ENCODE peak calls at places on chromosomes 12 and 14, in eight cellular contexts. One of them, this sample, is unnamed.

GRCh38 chr14:75705014-75705413 is 44.0 kb downstream of the TTLL5 start:
- DNase-seq in left ventricle myocardium superior: no peak
- DNase-seq in amniotic stem cell: no peak
- DNase-seq in kidney epithelial cell: no peak
- DNase-seq in stimulated activated effector memory CD8-positive, alpha-beta T cell treated with anti-CD3 and anti-CD28 coated beads, Interleukin-12 subunit alpha, Interleukin-12 subunit beta, amount 100 ng/mL, for 72 hours: no peak
- DNase-seq in adipocyte: no peak
- DNase-seq in stimulated activated CD4-positive, alpha-beta T cell treated with anti-CD3 and anti-CD28 coated beads, Interleukin-12 subunit alpha, Interleukin-12 subunit beta, amount 100 ng/mL, for 4 hours: no peak
- DNase-seq in HEK293T: no peak
- DNase-seq in this sample: no peak

GRCh38 chr12:50923361-50924130 is 28.8 kb upstream of the HIGD1C start:
- DNase-seq in left ventricle myocardium superior: no peak
- DNase-seq in amniotic stem cell: no peak
- DNase-seq in kidney epithelial cell: no peak
- DNase-seq in stimulated activated effector memory CD8-positive, alpha-beta T cell treated with anti-CD3 and anti-CD28 coated beads, Interleukin-12 subunit alpha, Interleukin-12 subunit beta, amount 100 ng/mL, for 72 hours: no peak
- DNase-seq in adipocyte: no peak
- DNase-seq in stimulated activated CD4-positive, alpha-beta T cell treated with anti-CD3 and anti-CD28 coated beads, Interleukin-12 subunit alpha, Interleukin-12 subunit beta, amount 100 ng/mL, for 4 hours: no peak
- DNase-seq in HEK293T: no peak
- DNase-seq in this sample: no peak

GRCh38 chr12:115944851-115945496 is 332.5 kb downstream of the MED13L start:
- DNase-seq in left ventricle myocardium superior: no peak
- DNase-seq in amniotic stem cell: no peak
- DNase-seq in kidney epithelial cell: no peak
- DNase-seq in stimulated activated effector memory CD8-positive, alpha-beta T cell treated with anti-CD3 and anti-CD28 coated beads, Interleukin-12 subunit alpha, Interleukin-12 subunit beta, amount 100 ng/mL, for 72 hours: no peak
- DNase-seq in adipocyte: no peak
- DNase-seq in stimulated activated CD4-positive, alpha-beta T cell treated with anti-CD3 and anti-CD28 coated beads, Interleukin-12 subunit alpha, Interleukin-12 subunit beta, amount 100 ng/mL, for 4 hours: no peak
- DNase-seq in HEK293T: no peak
- DNase-seq in this sample: no peak

GRCh38 chr14:75435473-75435872 is 7.7 kb downstream of the JDP2 start:
- DNase-seq in left ventricle myocardium superior: no peak
- DNase-seq in amniotic stem cell: no peak
- DNase-seq in kidney epithelial cell: no peak
- DNase-seq in stimulated activated effector memory CD8-positive, alpha-beta T cell treated with anti-CD3 and anti-CD28 coated beads, Interleukin-12 subunit alpha, Interleukin-12 subunit beta, amount 100 ng/mL, for 72 hours: no peak
- DNase-seq in adipocyte: no peak
- DNase-seq in stimulated activated CD4-positive, alpha-beta T cell treated with anti-CD3 and anti-CD28 coated beads, Interleukin-12 subunit alpha, Interleukin-12 subunit beta, amount 100 ng/mL, for 4 hours: no peak
- DNase-seq in HEK293T: no peak
- DNase-seq in this sample: no peak

GRCh38 chr12:40178701-40179100 is 46.1 kb upstream of the LRRK2 start:
- DNase-seq in left ventricle myocardium superior: no peak
- DNase-seq in amniotic stem cell: no peak
- DNase-seq in kidney epithelial cell: no peak
- DNase-seq in stimulated activated effector memory CD8-positive, alpha-beta T cell treated with anti-CD3 and anti-CD28 coated beads, Interleukin-12 subunit alpha, Interleukin-12 subunit beta, amount 100 ng/mL, for 72 hours: no peak
- DNase-seq in adipocyte: no peak
- DNase-seq in stimulated activated CD4-positive, alpha-beta T cell treated with anti-CD3 and anti-CD28 coated beads, Interleukin-12 subunit alpha, Interleukin-12 subunit beta, amount 100 ng/mL, for 4 hours: no peak
- DNase-seq in HEK293T: no peak
- DNase-seq in this sample: no peak

GRCh38 chr12:67811437-67812361 is 163.2 kb downstream of the DYRK2 start:
- DNase-seq in left ventricle myocardium superior: no peak
- DNase-seq in amniotic stem cell: no peak
- DNase-seq in kidney epithelial cell: peak
- DNase-seq in stimulated activated effector memory CD8-positive, alpha-beta T cell treated with anti-CD3 and anti-CD28 coated beads, Interleukin-12 subunit alpha, Interleukin-12 subunit beta, amount 100 ng/mL, for 72 hours: no peak
- DNase-seq in adipocyte: no peak
- DNase-seq in stimulated activated CD4-positive, alpha-beta T cell treated with anti-CD3 and anti-CD28 coated beads, Interleukin-12 subunit alpha, Interleukin-12 subunit beta, amount 100 ng/mL, for 4 hours: no peak
- DNase-seq in HEK293T: no peak
- DNase-seq in this sample: no peak

GRCh38 chr14:56133547-56133946 is 15.3 kb downstream of the PELI2 start:
- DNase-seq in left ventricle myocardium superior: no peak
- DNase-seq in amniotic stem cell: no peak
- DNase-seq in kidney epithelial cell: no peak
- DNase-seq in stimulated activated effector memory CD8-positive, alpha-beta T cell treated with anti-CD3 and anti-CD28 coated beads, Interleukin-12 subunit alpha, Interleukin-12 subunit beta, amount 100 ng/mL, for 72 hours: no peak
- DNase-seq in adipocyte: no peak
- DNase-seq in stimulated activated CD4-positive, alpha-beta T cell treated with anti-CD3 and anti-CD28 coated beads, Interleukin-12 subunit alpha, Interleukin-12 subunit beta, amount 100 ng/mL, for 4 hours: no peak
- DNase-seq in HEK293T: no peak
- DNase-seq in this sample: peak

GRCh38 chr14:87960013-87960787 is 32.8 kb downstream of the GALC start:
- DNase-seq in left ventricle myocardium superior: no peak
- DNase-seq in amniotic stem cell: no peak
- DNase-seq in kidney epithelial cell: no peak
- DNase-seq in stimulated activated effector memory CD8-positive, alpha-beta T cell treated with anti-CD3 and anti-CD28 coated beads, Interleukin-12 subunit alpha, Interleukin-12 subunit beta, amount 100 ng/mL, for 72 hours: no peak
- DNase-seq in adipocyte: no peak
- DNase-seq in stimulated activated CD4-positive, alpha-beta T cell treated with anti-CD3 and anti-CD28 coated beads, Interleukin-12 subunit alpha, Interleukin-12 subunit beta, amount 100 ng/mL, for 4 hours: no peak
- DNase-seq in HEK293T: no peak
- DNase-seq in this sample: no peak

GRCh38 chr12:101001669-101002068 is 207.1 kb downstream of the ANO4 start:
- DNase-seq in left ventricle myocardium superior: no peak
- DNase-seq in amniotic stem cell: no peak
- DNase-seq in kidney epithelial cell: no peak
- DNase-seq in stimulated activated effector memory CD8-positive, alpha-beta T cell treated with anti-CD3 and anti-CD28 coated beads, Interleukin-12 subunit alpha, Interleukin-12 subunit beta, amount 100 ng/mL, for 72 hours: no peak
- DNase-seq in adipocyte: no peak
- DNase-seq in stimulated activated CD4-positive, alpha-beta T cell treated with anti-CD3 and anti-CD28 coated beads, Interleukin-12 subunit alpha, Interleukin-12 subunit beta, amount 100 ng/mL, for 4 hours: no peak
- DNase-seq in HEK293T: no peak
- DNase-seq in this sample: no peak

GRCh38 chr12:50224026-50224692 is 57.0 kb upstream of the CERS5 start:
- DNase-seq in left ventricle myocardium superior: no peak
- DNase-seq in amniotic stem cell: no peak
- DNase-seq in kidney epithelial cell: peak
- DNase-seq in stimulated activated effector memory CD8-positive, alpha-beta T cell treated with anti-CD3 and anti-CD28 coated beads, Interleukin-12 subunit alpha, Interleukin-12 subunit beta, amount 100 ng/mL, for 72 hours: no peak
- DNase-seq in adipocyte: peak
- DNase-seq in stimulated activated CD4-positive, alpha-beta T cell treated with anti-CD3 and anti-CD28 coated beads, Interleukin-12 subunit alpha, Interleukin-12 subunit beta, amount 100 ng/mL, for 4 hours: no peak
- DNase-seq in HEK293T: no peak
- DNase-seq in this sample: no peak

GRCh38 chr14:75429562-75429961 is 1.7 kb downstream of the JDP2 start:
- DNase-seq in left ventricle myocardium superior: no peak
- DNase-seq in amniotic stem cell: no peak
- DNase-seq in kidney epithelial cell: no peak
- DNase-seq in stimulated activated effector memory CD8-positive, alpha-beta T cell treated with anti-CD3 and anti-CD28 coated beads, Interleukin-12 subunit alpha, Interleukin-12 subunit beta, amount 100 ng/mL, for 72 hours: no peak
- DNase-seq in adipocyte: no peak
- DNase-seq in stimulated activated CD4-positive, alpha-beta T cell treated with anti-CD3 and anti-CD28 coated beads, Interleukin-12 subunit alpha, Interleukin-12 subunit beta, amount 100 ng/mL, for 4 hours: no peak
- DNase-seq in HEK293T: no peak
- DNase-seq in this sample: no peak

GRCh38 chr14:96824283-96824682 is 27.1 kb downstream of the VRK1 start:
- DNase-seq in left ventricle myocardium superior: no peak
- DNase-seq in amniotic stem cell: no peak
- DNase-seq in kidney epithelial cell: no peak
- DNase-seq in stimulated activated effector memory CD8-positive, alpha-beta T cell treated with anti-CD3 and anti-CD28 coated beads, Interleukin-12 subunit alpha, Interleukin-12 subunit beta, amount 100 ng/mL, for 72 hours: no peak
- DNase-seq in adipocyte: peak
- DNase-seq in stimulated activated CD4-positive, alpha-beta T cell treated with anti-CD3 and anti-CD28 coated beads, Interleukin-12 subunit alpha, Interleukin-12 subunit beta, amount 100 ng/mL, for 4 hours: no peak
- DNase-seq in HEK293T: no peak
- DNase-seq in this sample: no peak

GRCh38 chr14:31024042-31024480 is 1.4 kb upstream of the AP4S1 start:
- DNase-seq in left ventricle myocardium superior: no peak
- DNase-seq in amniotic stem cell: no peak
- DNase-seq in kidney epithelial cell: no peak
- DNase-seq in stimulated activated effector memory CD8-positive, alpha-beta T cell treated with anti-CD3 and anti-CD28 coated beads, Interleukin-12 subunit alpha, Interleukin-12 subunit beta, amount 100 ng/mL, for 72 hours: no peak
- DNase-seq in adipocyte: peak
- DNase-seq in stimulated activated CD4-positive, alpha-beta T cell treated with anti-CD3 and anti-CD28 coated beads, Interleukin-12 subunit alpha, Interleukin-12 subunit beta, amount 100 ng/mL, for 4 hours: no peak
- DNase-seq in HEK293T: no peak
- DNase-seq in this sample: no peak

GRCh38 chr12:108843187-108843586 is 14.2 kb downstream of the SSH1 start:
- DNase-seq in left ventricle myocardium superior: no peak
- DNase-seq in amniotic stem cell: no peak
- DNase-seq in kidney epithelial cell: no peak
- DNase-seq in stimulated activated effector memory CD8-positive, alpha-beta T cell treated with anti-CD3 and anti-CD28 coated beads, Interleukin-12 subunit alpha, Interleukin-12 subunit beta, amount 100 ng/mL, for 72 hours: no peak
- DNase-seq in adipocyte: no peak
- DNase-seq in stimulated activated CD4-positive, alpha-beta T cell treated with anti-CD3 and anti-CD28 coated beads, Interleukin-12 subunit alpha, Interleukin-12 subunit beta, amount 100 ng/mL, for 4 hours: no peak
- DNase-seq in HEK293T: no peak
- DNase-seq in this sample: no peak

GRCh38 chr12:14540801-14541462 is 26.8 kb downstream of the PLBD1 start:
- DNase-seq in left ventricle myocardium superior: no peak
- DNase-seq in amniotic stem cell: no peak
- DNase-seq in kidney epithelial cell: no peak
- DNase-seq in stimulated activated effector memory CD8-positive, alpha-beta T cell treated with anti-CD3 and anti-CD28 coated beads, Interleukin-12 subunit alpha, Interleukin-12 subunit beta, amount 100 ng/mL, for 72 hours: no peak
- DNase-seq in adipocyte: no peak
- DNase-seq in stimulated activated CD4-positive, alpha-beta T cell treated with anti-CD3 and anti-CD28 coated beads, Interleukin-12 subunit alpha, Interleukin-12 subunit beta, amount 100 ng/mL, for 4 hours: no peak
- DNase-seq in HEK293T: no peak
- DNase-seq in this sample: peak

GRCh38 chr14:61296151-61296550 is 15.0 kb upstream of the TMEM30B start:
- DNase-seq in left ventricle myocardium superior: no peak
- DNase-seq in amniotic stem cell: no peak
- DNase-seq in kidney epithelial cell: no peak
- DNase-seq in stimulated activated effector memory CD8-positive, alpha-beta T cell treated with anti-CD3 and anti-CD28 coated beads, Interleukin-12 subunit alpha, Interleukin-12 subunit beta, amount 100 ng/mL, for 72 hours: no peak
- DNase-seq in adipocyte: no peak
- DNase-seq in stimulated activated CD4-positive, alpha-beta T cell treated with anti-CD3 and anti-CD28 coated beads, Interleukin-12 subunit alpha, Interleukin-12 subunit beta, amount 100 ng/mL, for 4 hours: no peak
- DNase-seq in HEK293T: no peak
- DNase-seq in this sample: no peak

GRCh38 chr12:15863258-15863835 is 18.8 kb upstream of the STRAP start:
- DNase-seq in left ventricle myocardium superior: no peak
- DNase-seq in amniotic stem cell: no peak
- DNase-seq in kidney epithelial cell: no peak
- DNase-seq in stimulated activated effector memory CD8-positive, alpha-beta T cell treated with anti-CD3 and anti-CD28 coated beads, Interleukin-12 subunit alpha, Interleukin-12 subunit beta, amount 100 ng/mL, for 72 hours: no peak
- DNase-seq in adipocyte: peak
- DNase-seq in stimulated activated CD4-positive, alpha-beta T cell treated with anti-CD3 and anti-CD28 coated beads, Interleukin-12 subunit alpha, Interleukin-12 subunit beta, amount 100 ng/mL, for 4 hours: no peak
- DNase-seq in HEK293T: no peak
- DNase-seq in this sample: no peak

GRCh38 chr14:105146181-105146975 is 22.2 kb downstream of the JAG2 start:
- DNase-seq in left ventricle myocardium superior: peak
- DNase-seq in amniotic stem cell: no peak
- DNase-seq in kidney epithelial cell: no peak
- DNase-seq in stimulated activated effector memory CD8-positive, alpha-beta T cell treated with anti-CD3 and anti-CD28 coated beads, Interleukin-12 subunit alpha, Interleukin-12 subunit beta, amount 100 ng/mL, for 72 hours: no peak
- DNase-seq in adipocyte: no peak
- DNase-seq in stimulated activated CD4-positive, alpha-beta T cell treated with anti-CD3 and anti-CD28 coated beads, Interleukin-12 subunit alpha, Interleukin-12 subunit beta, amount 100 ng/mL, for 4 hours: no peak
- DNase-seq in HEK293T: no peak
- DNase-seq in this sample: no peak

GRCh38 chr14:105073720-105074600 is 8.7 kb upstream of the GPR132 start:
- DNase-seq in left ventricle myocardium superior: peak
- DNase-seq in amniotic stem cell: no peak
- DNase-seq in kidney epithelial cell: no peak
- DNase-seq in stimulated activated effector memory CD8-positive, alpha-beta T cell treated with anti-CD3 and anti-CD28 coated beads, Interleukin-12 subunit alpha, Interleukin-12 subunit beta, amount 100 ng/mL, for 72 hours: no peak
- DNase-seq in adipocyte: no peak
- DNase-seq in stimulated activated CD4-positive, alpha-beta T cell treated with anti-CD3 and anti-CD28 coated beads, Interleukin-12 subunit alpha, Interleukin-12 subunit beta, amount 100 ng/mL, for 4 hours: no peak
- DNase-seq in HEK293T: no peak
- DNase-seq in this sample: no peak

GRCh38 chr12:85309180-85309579 is 29.2 kb downstream of the ALX1 start:
- DNase-seq in left ventricle myocardium superior: no peak
- DNase-seq in amniotic stem cell: no peak
- DNase-seq in kidney epithelial cell: no peak
- DNase-seq in stimulated activated effector memory CD8-positive, alpha-beta T cell treated with anti-CD3 and anti-CD28 coated beads, Interleukin-12 subunit alpha, Interleukin-12 subunit beta, amount 100 ng/mL, for 72 hours: no peak
- DNase-seq in adipocyte: peak
- DNase-seq in stimulated activated CD4-positive, alpha-beta T cell treated with anti-CD3 and anti-CD28 coated beads, Interleukin-12 subunit alpha, Interleukin-12 subunit beta, amount 100 ng/mL, for 4 hours: no peak
- DNase-seq in HEK293T: no peak
- DNase-seq in this sample: no peak

GRCh38 chr12:122368361-122369073 is 54.0 kb downstream of the CLIP1 start:
- DNase-seq in left ventricle myocardium superior: no peak
- DNase-seq in amniotic stem cell: no peak
- DNase-seq in kidney epithelial cell: no peak
- DNase-seq in stimulated activated effector memory CD8-positive, alpha-beta T cell treated with anti-CD3 and anti-CD28 coated beads, Interleukin-12 subunit alpha, Interleukin-12 subunit beta, amount 100 ng/mL, for 72 hours: no peak
- DNase-seq in adipocyte: peak
- DNase-seq in stimulated activated CD4-positive, alpha-beta T cell treated with anti-CD3 and anti-CD28 coated beads, Interleukin-12 subunit alpha, Interleukin-12 subunit beta, amount 100 ng/mL, for 4 hours: no peak
- DNase-seq in HEK293T: peak
- DNase-seq in this sample: no peak

GRCh38 chr12:89453579-89453978 is 71.0 kb downstream of the GALNT4 start:
- DNase-seq in left ventricle myocardium superior: no peak
- DNase-seq in amniotic stem cell: no peak
- DNase-seq in kidney epithelial cell: no peak
- DNase-seq in stimulated activated effector memory CD8-positive, alpha-beta T cell treated with anti-CD3 and anti-CD28 coated beads, Interleukin-12 subunit alpha, Interleukin-12 subunit beta, amount 100 ng/mL, for 72 hours: no peak
- DNase-seq in adipocyte: peak
- DNase-seq in stimulated activated CD4-positive, alpha-beta T cell treated with anti-CD3 and anti-CD28 coated beads, Interleukin-12 subunit alpha, Interleukin-12 subunit beta, amount 100 ng/mL, for 4 hours: no peak
- DNase-seq in HEK293T: no peak
- DNase-seq in this sample: no peak

GRCh38 chr12:14454098-14454907 is 88.8 kb downstream of the ATF7IP start:
- DNase-seq in left ventricle myocardium superior: no peak
- DNase-seq in amniotic stem cell: no peak
- DNase-seq in kidney epithelial cell: no peak
- DNase-seq in stimulated activated effector memory CD8-positive, alpha-beta T cell treated with anti-CD3 and anti-CD28 coated beads, Interleukin-12 subunit alpha, Interleukin-12 subunit beta, amount 100 ng/mL, for 72 hours: peak
- DNase-seq in adipocyte: no peak
- DNase-seq in stimulated activated CD4-positive, alpha-beta T cell treated with anti-CD3 and anti-CD28 coated beads, Interleukin-12 subunit alpha, Interleukin-12 subunit beta, amount 100 ng/mL, for 4 hours: no peak
- DNase-seq in HEK293T: peak
- DNase-seq in this sample: peak

This sample was measured in NCI-H526 treated with DMSO at 0.1 percent for 48 hours.